ENCODE peak calls at places on chromosomes 13 and 19, in four cellular contexts. One of them, this sample, is unnamed.

GRCh38 chr19:31416548-31416947 is 67.3 kb upstream of the TSHZ3 start:
- DNase-seq in neural crest cell: no peak
- DNase-seq in GM23338: no peak
- DNase-seq in ovary: no peak
- DNase-seq in this sample: no peak

GRCh38 chr13:111512707-111513106 is 192.3 kb downstream of the TEX29 start:
- DNase-seq in ovary: no peak
- DNase-seq in GM23338: no peak
- DNase-seq in neural crest cell: no peak
- DNase-seq in this sample: no peak

GRCh38 chr19:19630426-19630825 is 2.4 kb upstream of the LPAR2 start:
- DNase-seq in ovary: no peak
- DNase-seq in GM23338: no peak
- DNase-seq in neural crest cell: no peak
- DNase-seq in this sample: no peak

GRCh38 chr19:428144-428543 is 19.2 kb upstream of the C2CD4C start:
- DNase-seq in GM23338: no peak
- DNase-seq in ovary: no peak
- DNase-seq in neural crest cell: no peak
- DNase-seq in this sample: no peak

GRCh38 chr13:75801388-75801787 is 165.3 kb downstream of the LMO7 start:
- DNase-seq in neural crest cell: no peak
- DNase-seq in ovary: no peak
- DNase-seq in GM23338: no peak
- DNase-seq in this sample: no peak

GRCh38 chr13:64397699-64398098 is 2832.4 kb downstream of the PCDH9 start:
- DNase-seq in neural crest cell: no peak
- DNase-seq in GM23338: no peak
- DNase-seq in ovary: no peak
- DNase-seq in this sample: no peak

GRCh38 chr19:35141627-35142401 is 1.2 kb upstream of the FXYD7 start:
- DNase-seq in ovary: peak
- DNase-seq in GM23338: no peak
- DNase-seq in neural crest cell: no peak
- DNase-seq in this sample: no peak

GRCh38 chr13:51523082-51523518 is 61.2 kb upstream of the WDFY2 start:
- DNase-seq in GM23338: no peak
- DNase-seq in ovary: no peak
- DNase-seq in neural crest cell: no peak
- DNase-seq in this sample: no peak

GRCh38 chr19:49224856-49225255 is 67.3 kb downstream of the TRPM4 start:
- DNase-seq in neural crest cell: no peak
- DNase-seq in ovary: no peak
- DNase-seq in GM23338: peak
- DNase-seq in this sample: no peak

GRCh38 chr19:16737909-16738308 is 18.3 kb downstream of the NWD1 start:
- DNase-seq in neural crest cell: no peak
- DNase-seq in GM23338: no peak
- DNase-seq in ovary: no peak
- DNase-seq in this sample: no peak

GRCh38 chr13:80877209-80877943 is 536.5 kb upstream of the SPRY2 start:
- DNase-seq in neural crest cell: no peak
- DNase-seq in ovary: no peak
- DNase-seq in GM23338: no peak
- DNase-seq in this sample: no peak

GRCh38 chr19:17681505-17682125 is 6.5 kb downstream of the UNC13A start:
- DNase-seq in neural crest cell: peak
- DNase-seq in GM23338: peak
- DNase-seq in ovary: peak
- DNase-seq in this sample: no peak

GRCh38 chr19:4567584-4568071 is 8.1 kb upstream of the SEMA6B start:
- DNase-seq in GM23338: peak
- DNase-seq in neural crest cell: peak
- DNase-seq in ovary: peak
- DNase-seq in this sample: no peak

GRCh38 chr13:47798194-47798593 is 202.9 kb downstream of the SUCLA2 start:
- DNase-seq in GM23338: no peak
- DNase-seq in ovary: no peak
- DNase-seq in neural crest cell: no peak
- DNase-seq in this sample: no peak

GRCh38 chr19:45404557-45405434 is at the start of gene PPP1R13L:
- DNase-seq in ovary: peak
- DNase-seq in GM23338: peak
- DNase-seq in neural crest cell: no peak
- DNase-seq in this sample: no peak

GRCh38 chr19:2374808-2375207 is 14.7 kb downstream of the TMPRSS9 start:
- DNase-seq in GM23338: no peak
- DNase-seq in neural crest cell: no peak
- DNase-seq in ovary: no peak
- DNase-seq in this sample: no peak

GRCh38 chr19:45716314-45717130 is 14.2 kb downstream of the FBXO46 start:
- DNase-seq in ovary: no peak
- DNase-seq in neural crest cell: no peak
- DNase-seq in GM23338: peak
- DNase-seq in this sample: no peak

GRCh38 chr19:6480843-6481415 is 658 bp downstream of the DENND1C start:
- DNase-seq in neural crest cell: no peak
- DNase-seq in ovary: no peak
- DNase-seq in GM23338: no peak
- DNase-seq in this sample: no peak

GRCh38 chr13:110860986-110861385 is 53.9 kb downstream of the ANKRD10 start:
- DNase-seq in ovary: no peak
- DNase-seq in GM23338: no peak
- DNase-seq in neural crest cell: no peak
- DNase-seq in this sample: no peak

GRCh38 chr19:10872551-10873107 is 1.3 kb downstream of the CARM1 start:
- DNase-seq in GM23338: no peak
- DNase-seq in ovary: no peak
- DNase-seq in neural crest cell: no peak
- DNase-seq in this sample: no peak

GRCh38 chr13:90427322-90428272 is 919.9 kb upstream of the MIR17HG start:
- DNase-seq in neural crest cell: no peak
- DNase-seq in ovary: no peak
- DNase-seq in GM23338: peak
- DNase-seq in this sample: no peak

GRCh38 chr13:111908391-111908790 is 158.6 kb upstream of the SOX1 start:
- DNase-seq in neural crest cell: no peak
- DNase-seq in GM23338: no peak
- DNase-seq in ovary: peak
- DNase-seq in this sample: no peak

GRCh38 chr19:11198175-11198534 is 810 bp upstream of the KANK2 start:
- DNase-seq in GM23338: no peak
- DNase-seq in neural crest cell: no peak
- DNase-seq in ovary: no peak
- DNase-seq in this sample: no peak

GRCh38 chr19:14519860-14520407 is 1.7 kb upstream of the DNAJB1 start:
- DNase-seq in GM23338: no peak
- DNase-seq in ovary: peak
- DNase-seq in neural crest cell: no peak
- DNase-seq in this sample: no peak

DNA sequence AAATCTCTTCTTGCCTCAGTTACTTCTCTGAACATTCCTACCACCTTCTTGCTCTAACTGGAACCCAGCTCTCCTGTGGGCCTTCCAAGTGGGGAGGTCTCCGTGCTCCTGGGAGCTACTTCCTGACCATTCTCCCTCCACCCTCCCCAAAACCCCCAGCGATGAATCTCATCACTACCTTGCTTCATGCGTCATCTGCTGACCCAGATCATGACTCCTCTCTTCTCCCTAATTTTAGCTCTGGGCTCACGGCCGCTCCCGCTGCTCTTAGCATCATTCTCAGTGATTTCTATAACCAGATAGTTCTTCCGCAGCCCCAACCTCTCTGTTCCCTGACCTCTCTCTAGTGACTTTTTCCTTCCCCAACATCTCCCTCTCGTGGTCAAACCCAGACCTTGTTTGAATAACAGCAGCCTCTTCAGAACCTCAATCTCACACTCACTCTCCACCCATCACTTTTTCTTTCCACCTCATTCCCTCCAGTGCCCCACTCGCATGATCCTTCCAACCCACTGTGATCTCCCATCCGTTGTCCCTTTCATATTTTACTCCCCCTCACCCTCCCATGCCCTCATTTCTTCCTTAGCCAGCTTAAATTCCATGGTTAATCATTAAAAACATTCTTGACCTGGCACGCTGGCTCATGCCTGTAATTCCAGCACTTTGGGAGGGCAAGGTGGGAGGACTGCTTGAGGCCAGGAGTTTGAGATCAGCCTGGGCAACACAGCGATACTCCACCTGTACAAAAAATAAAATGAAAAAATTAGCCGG is 21.8 kb downstream of the MRPS12 start:
- DNase-seq in neural crest cell: peak
- DNase-seq in GM23338: peak
- DNase-seq in ovary: no peak
- DNase-seq in this sample: no peak
- TF ChIP-seq CTCF in neural crest cell: peak
- TF ChIP-seq CTCF in GM23338: peak
- TF ChIP-seq CTCF in ovary: no peak
- TF ChIP-seq CTCF in this sample: peak

GRCh38 chr13:49649244-49649962 is 21.1 kb downstream of the ARL11 start:
- DNase-seq in neural crest cell: no peak
- DNase-seq in GM23338: peak
- DNase-seq in ovary: no peak
- DNase-seq in this sample: no peak
- TF ChIP-seq CTCF in neural crest cell: peak
- TF ChIP-seq CTCF in GM23338: peak
- TF ChIP-seq CTCF in ovary: no peak
- TF ChIP-seq CTCF in this sample: peak

GRCh38 chr19:27746691-27747380 is 1466.1 kb downstream of the UQCRFS1 start:
- DNase-seq in neural crest cell: peak
- DNase-seq in ovary: peak
- DNase-seq in GM23338: peak
- DNase-seq in this sample: no peak
- TF ChIP-seq CTCF in neural crest cell: peak
- TF ChIP-seq CTCF in ovary: no peak
- TF ChIP-seq CTCF in GM23338: peak
- TF ChIP-seq CTCF in this sample: no peak

GRCh38 chr13:62357887-62358645 is 942.4 kb upstream of the PCDH20 start:
- DNase-seq in GM23338: peak
- DNase-seq in ovary: no peak
- DNase-seq in neural crest cell: peak
- DNase-seq in this sample: no peak
- TF ChIP-seq CTCF in GM23338: peak
- TF ChIP-seq CTCF in ovary: no peak
- TF ChIP-seq CTCF in neural crest cell: peak
- TF ChIP-seq CTCF in this sample: no peak

GRCh38 chr13:56659041-56659471 is 481.7 kb upstream of the PRR20A start:
- DNase-seq in neural crest cell: no peak
- DNase-seq in ovary: no peak
- DNase-seq in GM23338: no peak
- DNase-seq in this sample: no peak
- TF ChIP-seq CTCF in neural crest cell: no peak
- TF ChIP-seq CTCF in ovary: no peak
- TF ChIP-seq CTCF in GM23338: no peak
- TF ChIP-seq CTCF in this sample: no peak

GRCh38 chr13:106033634-106034033 is 501.8 kb downstream of the EFNB2 start:
- DNase-seq in neural crest cell: no peak
- DNase-seq in GM23338: peak
- DNase-seq in ovary: no peak
- DNase-seq in this sample: peak
- TF ChIP-seq CTCF in neural crest cell: peak
- TF ChIP-seq CTCF in GM23338: peak
- TF ChIP-seq CTCF in ovary: no peak
- TF ChIP-seq CTCF in this sample: peak

DNA sequence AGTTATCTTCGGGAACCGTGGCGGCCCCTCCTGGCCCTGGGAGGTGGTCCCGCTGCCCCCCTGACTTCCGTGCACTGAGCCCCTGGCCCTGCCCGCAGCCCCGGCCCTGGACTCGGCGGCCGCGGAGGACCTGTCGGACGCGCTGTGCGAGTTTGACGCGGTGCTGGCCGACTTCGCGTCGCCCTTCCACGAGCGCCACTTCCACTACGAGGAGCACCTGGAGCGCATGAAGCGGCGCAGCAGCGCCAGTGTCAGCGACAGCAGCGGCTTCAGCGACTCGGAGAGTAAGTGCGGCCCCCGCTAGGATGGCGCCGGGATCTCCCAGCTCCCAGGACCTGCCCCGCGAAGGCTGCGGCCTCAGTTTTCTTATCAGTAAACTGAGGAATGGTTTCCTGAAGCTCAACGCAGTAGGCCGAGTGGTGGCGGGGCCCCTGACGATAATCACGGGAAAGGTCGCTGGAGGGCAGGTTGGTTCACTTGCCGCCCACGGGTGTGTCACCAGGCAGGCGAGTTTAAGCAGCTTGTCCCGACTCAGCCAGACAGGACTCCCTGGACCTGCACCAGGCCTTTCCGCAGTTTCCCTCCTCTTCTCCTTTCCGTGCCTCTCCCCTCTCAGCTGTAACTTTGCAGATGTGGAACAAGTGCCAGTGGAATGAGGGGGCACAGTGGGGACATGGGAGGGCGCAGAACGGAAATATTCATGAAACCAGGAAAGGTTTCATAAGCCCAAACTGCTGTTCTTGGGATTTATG is 1.0 kb downstream of the RGCC start:
- DNase-seq in ovary: no peak
- DNase-seq in neural crest cell: peak
- DNase-seq in GM23338: peak
- DNase-seq in this sample: no peak
- TF ChIP-seq CTCF in ovary: no peak
- TF ChIP-seq CTCF in neural crest cell: no peak
- TF ChIP-seq CTCF in GM23338: no peak
- TF ChIP-seq CTCF in this sample: no peak

GRCh38 chr19:33132021-33132420 is at the start of gene WDR88:
- DNase-seq in ovary: no peak
- DNase-seq in GM23338: peak
- DNase-seq in neural crest cell: no peak
- DNase-seq in this sample: no peak

GRCh38 chr19:33134571-33135041 is 2.7 kb downstream of the WDR88 start:
- DNase-seq in neural crest cell: no peak
- DNase-seq in ovary: no peak
- DNase-seq in GM23338: peak
- DNase-seq in this sample: no peak

GRCh38 chr19:33130433-33130832 is 1.5 kb upstream of the WDR88 start:
- DNase-seq in neural crest cell: no peak
- DNase-seq in GM23338: no peak
- DNase-seq in ovary: no peak
- DNase-seq in this sample: no peak

GRCh38 chr19:33133438-33134031 is 1.6 kb downstream of the WDR88 start:
- DNase-seq in ovary: no peak
- DNase-seq in GM23338: peak
- DNase-seq in neural crest cell: no peak
- DNase-seq in this sample: no peak

GRCh38 chr19:33132425-33132824 is 511 bp downstream of the WDR88 start:
- DNase-seq in neural crest cell: no peak
- DNase-seq in ovary: no peak
- DNase-seq in GM23338: peak
- DNase-seq in this sample: no peak
- TF ChIP-seq CTCF in neural crest cell: peak
- TF ChIP-seq CTCF in ovary: no peak
- TF ChIP-seq CTCF in GM23338: peak
- TF ChIP-seq CTCF in this sample: peak